ENCODE peak calls at places on chromosomes 3 and 15, in ten cellular contexts. F is sciatic nerve; J is heart left ventricle; Q is right cardiac atrium; Z is activated CD8-positive, alpha-beta T cell treated with anti-CD3 and anti-CD28 coated beads, Interleukin-2, amount 10 ng/mL, durations not matched to agents 7 days and 5 days; R is naive thymus-derived CD8-positive, alpha-beta T cell; O is naive thymus-derived CD4-positive, alpha-beta T cell; N is psoas muscle; K is Right ventricle myocardium superior; T is activated T-helper 17 cell treated with anti-CD3 and anti-CD28 coated beads, Interleukin-2, amount 50 U/mL, for 72 hours. X is an unnamed sample.

GRCh38 chr3:168295027-168295426 is 199.3 kb upstream of the GOLIM4 start:
- ATAC-seq in R (no peak), Q (no peak), F (no peak), J (no peak), T (no peak), K (no peak), Z (no peak), O (no peak), N (no peak), X (no peak)

GRCh38 chr3:49751501-49751900 is 27.8 kb upstream of the GMPPB start:
- ATAC-seq in F (no peak), R (no peak), N (no peak), J (no peak), K (no peak), O (no peak), Q (no peak), Z (no peak), T (no peak), X (no peak)

GRCh38 chr3:86937306-86937791 is 53.6 kb downstream of the VGLL3 start:
- ATAC-seq in Q (peak; percentile 93), F (peak; percentile 92), O (no peak), N (peak; percentile 40), R (no peak), K (peak; percentile 87), Z (no peak), T (no peak), J (peak; percentile 79), X (peak; percentile 86)

GRCh38 chr3:169133178-169134161 is 530.0 kb downstream of the MECOM start:
- ATAC-seq in F (no peak), N (no peak), Q (no peak), K (no peak), R (no peak), J (no peak), T (no peak), Z (no peak), O (no peak), X (no peak)

GRCh38 chr3:8094415-8094814 is 407.2 kb upstream of the LMCD1 start:
- ATAC-seq in F (no peak), N (no peak), O (peak; percentile 26), Q (no peak), T (no peak), K (no peak), J (no peak), Z (no peak), R (no peak), X (no peak)

GRCh38 chr3:143145951-143146350 is 26.4 kb downstream of the CHST2 start:
- ATAC-seq in Q (no peak), Z (no peak), F (no peak), R (no peak), J (no peak), T (no peak), K (no peak), O (no peak), N (no peak), X (no peak)

GRCh38 chr3:141660598-141660947 is 77.5 kb upstream of the RNF7 start:
- ATAC-seq in N (no peak), F (peak; percentile 12), O (peak; percentile 32), J (no peak), T (no peak), R (no peak), K (no peak), Q (peak; percentile 11), Z (no peak), X (no peak)

GRCh38 chr3:130857336-130858026 is 36.4 kb upstream of the ATP2C1 start:
- ATAC-seq in F (no peak), O (peak; percentile 57), T (peak; percentile 29), Q (no peak), K (no peak), N (no peak), R (no peak), Z (no peak), J (no peak), X (no peak)

GRCh38 chr3:69059688-69060087 is 7.6 kb upstream of the TMF1 start:
- ATAC-seq in K (no peak), O (no peak), N (no peak), T (peak; percentile 92), R (no peak), F (no peak), Q (no peak), Z (no peak), J (no peak), X (no peak)

GRCh38 chr3:196969001-196969659 is 497 bp upstream of the PIGZ start:
- ATAC-seq in T (peak; percentile 64), Q (peak; percentile 30), J (no peak), K (peak; percentile 9), O (peak; percentile 45), F (no peak), N (peak; percentile 27), R (peak; percentile 63), Z (peak; percentile 61), X (peak; percentile 8)

GRCh38 chr3:32700244-32700643 is 15.3 kb downstream of the CNOT10 start:
- ATAC-seq in J (no peak), Q (no peak), N (no peak), K (no peak), O (no peak), F (no peak), R (no peak), T (no peak), Z (no peak), X (no peak)

GRCh38 chr15:74336061-74337005 is 31.1 kb downstream of the CYP11A1 start:
- ATAC-seq in R (no peak), N (no peak), Z (no peak), J (no peak), O (no peak), T (no peak), Q (no peak), K (no peak), F (no peak), X (peak; percentile 23)

GRCh38 chr15:45023659-45024320 is 795 bp downstream of the SORD start:
- ATAC-seq in J (no peak), K (peak; percentile 8), O (no peak), Q (no peak), T (no peak), N (no peak), Z (no peak), F (peak; percentile 43), R (peak; percentile 2), X (no peak)

X was measured in gastroesophageal sphincter.